ENCODE peak calls at places on chromosomes 7 and 10, in five cellular contexts. W is fibroblast of lung; K is fibroblast of mammary gland; R is endodermal cell; T is CD8-positive, alpha-beta T cell. F is an unnamed sample.

GRCh38 chr10:1545524-1545923 is 191.8 kb downstream of the ADARB2 start:
- DNase-seq in R (no peak), K (no peak), W (no peak), T (no peak), F (no peak)

GRCh38 chr10:132508497-132509443 is 28.8 kb upstream of the INPP5A start:
- DNase-seq in W (no peak), R (peak; percentile 48), T (no peak), K (no peak), F (no peak)

GRCh38 chr10:9299966-9300365 is 1245.5 kb downstream of the GATA3 start:
- DNase-seq in R (no peak), T (no peak), K (no peak), W (no peak), F (no peak)

GRCh38 chr7:8822595-8822994 is 389.2 kb downstream of the NXPH1 start:
- DNase-seq in R (no peak), K (no peak), W (no peak), T (no peak), F (no peak)

GRCh38 chr10:20995123-20995978 is 98.2 kb upstream of the NEBL start:
- DNase-seq in K (no peak), R (no peak), W (no peak), T (no peak), F (peak; percentile 31)

GRCh38 chr7:131106681-131107342 is 220.9 kb upstream of the MKLN1 start:
- DNase-seq in K (peak; percentile 71), T (peak; percentile 52), R (peak; percentile 79), W (no peak), F (peak; percentile 83)

GRCh38 chr7:139471740-139472353 is 11.6 kb downstream of the KLRG2 start:
- DNase-seq in W (peak; percentile 48), K (peak; percentile 26), T (no peak), R (no peak), F (peak; percentile 45)

GRCh38 chr10:28241766-28242399 is 61.0 kb downstream of the MPP7 start:
- DNase-seq in R (no peak), T (peak; percentile 22), K (peak; percentile 66), W (peak; percentile 77), F (peak; percentile 72)

GRCh38 chr7:44654255-44654791 is 47.9 kb downstream of the OGDH start:
- DNase-seq in W (no peak), T (no peak), K (no peak), R (peak; percentile 10), F (no peak)

GRCh38 chr10:10942441-10942840 is 75.2 kb upstream of the CELF2 start:
- DNase-seq in R (no peak), K (peak; percentile 36), T (no peak), W (no peak), F (no peak)

GRCh38 chr10:79133386-79133785 is 64.6 kb downstream of the ZMIZ1 start:
- DNase-seq in T (no peak), K (no peak), W (no peak), R (no peak), F (no peak)

GRCh38 chr10:88427024-88427423 is 156.1 kb downstream of the RNLS start:
- DNase-seq in W (no peak), R (no peak), K (no peak), T (no peak), F (no peak)

GRCh38 chr7:154841731-154842331 is 161.1 kb downstream of the PAXIP1 start:
- DNase-seq in K (no peak), W (no peak), R (peak; percentile 61), T (no peak), F (no peak)

GRCh38 chr7:154844955-154845354 is 158.0 kb downstream of the PAXIP1 start:
- DNase-seq in K (no peak), T (no peak), W (no peak), R (no peak), F (no peak)

GRCh38 chr7:154842608-154843007 is 160.3 kb downstream of the PAXIP1 start:
- DNase-seq in W (peak; percentile 23), K (no peak), T (no peak), R (no peak), F (no peak)

GRCh38 chr7:154843670-154844237 is 159.2 kb downstream of the PAXIP1 start:
- DNase-seq in R (no peak), K (no peak), T (no peak), W (no peak), F (no peak)

DNA sequence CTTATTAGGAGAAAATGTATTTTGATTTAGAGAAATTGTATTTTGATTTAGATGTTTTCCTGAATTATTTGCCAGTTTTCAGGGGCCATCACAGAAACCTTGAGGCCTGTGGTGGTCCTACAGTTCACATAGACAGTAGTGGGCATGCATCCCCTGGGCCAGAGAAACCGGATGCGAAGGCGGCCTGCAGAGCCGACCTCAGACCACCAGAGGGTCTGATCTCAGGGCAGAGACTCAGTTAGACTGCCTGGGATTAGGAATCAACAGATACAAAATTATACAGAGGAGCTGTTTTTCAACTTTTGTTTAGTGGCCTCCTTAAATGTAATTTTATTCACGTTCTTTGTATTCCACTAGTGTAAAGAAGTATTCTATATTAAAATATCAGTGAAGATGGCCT is 158.4 kb downstream of the PAXIP1 start:
- DNase-seq in K (no peak), R (peak; percentile 70), T (no peak), W (no peak), F (no peak)
- TF ChIP-seq CTCF in K (no peak), R (peak; percentile 81), T (no peak), W (no peak), F (no peak)

GRCh38 chr10:101224060-101224909 is 5.0 kb downstream of the LBX1 start:
- DNase-seq in W (no peak), T (no peak), K (no peak), R (no peak), F (no peak)

GRCh38 chr10:101226506-101226887 is 2.8 kb downstream of the LBX1 start:
- DNase-seq in K (no peak), R (no peak), T (no peak), W (no peak), F (no peak)

GRCh38 chr10:101225846-101226361 is 3.4 kb downstream of the LBX1 start:
- DNase-seq in T (no peak), W (no peak), R (peak; percentile 64), K (no peak), F (no peak)

GRCh38 chr10:101223274-101224059 is 5.8 kb downstream of the LBX1 start:
- DNase-seq in W (no peak), T (no peak), K (no peak), R (peak; percentile 78), F (no peak)

GRCh38 chr10:101224910-101225823 is 4.1 kb downstream of the LBX1 start:
- DNase-seq in W (no peak), R (peak; percentile 84), T (no peak), K (no peak), F (no peak)
- H3K4me3 ChIP-seq in W (no peak overlapping the region), R (no peak overlapping the region), T (peak overlapping the region; percentile 33), K (no peak overlapping the region), F (no peak overlapping the region)

GRCh38 chr10:107889101-107889500 is 724.6 kb upstream of the SORCS1 start:
- DNase-seq in W (no peak), K (peak; percentile 5), R (no peak), T (no peak), F (no peak)
- TF ChIP-seq CTCF in W (no peak), K (no peak), R (no peak), T (no peak), F (no peak)

GRCh38 chr7:90705391-90706066 is 109.4 kb downstream of the CDK14 start:
- DNase-seq in T (no peak), R (no peak), K (no peak), W (no peak), F (no peak)

GRCh38 chr7:90698616-90699015 is 102.5 kb downstream of the CDK14 start:
- DNase-seq in T (no peak), W (no peak), K (no peak), R (no peak), F (no peak)

GRCh38 chr7:90706067-90706716 is 110.1 kb downstream of the CDK14 start:
- DNase-seq in K (no peak), R (no peak), W (peak; percentile 60), T (no peak), F (no peak)

GRCh38 chr7:90701021-90701420 is 104.9 kb downstream of the CDK14 start:
- DNase-seq in K (no peak), R (no peak), W (no peak), T (no peak), F (no peak)

DNA sequence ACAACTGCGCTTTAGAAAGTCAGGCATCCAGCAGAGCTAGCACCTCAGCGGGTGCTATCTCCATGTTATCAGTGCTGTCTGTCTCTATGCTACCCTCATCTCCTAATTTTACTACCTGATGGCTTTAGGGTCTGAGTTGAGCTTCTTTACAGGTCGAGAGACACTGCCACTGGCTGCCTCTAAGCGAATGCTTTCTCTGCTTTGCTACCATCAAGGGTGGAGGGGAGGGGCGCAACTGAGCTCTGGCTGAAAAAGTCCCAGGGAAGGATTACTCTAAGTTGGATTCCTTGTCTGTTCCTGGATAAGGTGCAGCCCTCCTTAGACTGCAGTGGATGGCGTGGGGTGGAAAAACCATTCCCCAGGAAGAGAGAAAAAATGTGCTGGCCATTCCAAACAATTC is 105.7 kb downstream of the CDK14 start:
- DNase-seq in R (peak; percentile 85), K (no peak), T (no peak), W (no peak), F (no peak)
- H3K4me3 ChIP-seq in R (no peak overlapping the region), K (no peak overlapping the region), T (no peak overlapping the region), W (no peak overlapping the region), F (no peak overlapping the region)

DNA sequence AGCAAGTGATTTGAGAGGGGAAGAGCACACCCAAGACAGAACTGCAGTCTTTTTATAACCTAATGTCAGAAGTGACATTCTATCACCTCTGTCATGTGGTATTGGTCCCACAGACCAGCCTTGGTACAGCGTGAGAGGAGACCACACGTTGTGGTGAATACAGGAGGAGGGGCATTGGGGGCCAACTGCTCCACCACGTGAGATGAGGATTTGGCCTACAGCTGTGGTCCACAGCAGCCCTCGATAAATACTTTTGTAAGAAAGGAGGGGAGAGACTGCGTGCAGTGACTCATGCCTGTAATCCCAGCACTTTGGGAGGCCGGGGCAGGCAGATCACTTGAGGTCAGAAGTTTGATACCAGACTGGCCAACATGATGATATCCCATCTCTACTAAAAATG is 243.1 kb downstream of the FGFR2 start:
- DNase-seq in K (no peak), W (no peak), R (no peak), T (no peak), F (no peak)
- TF ChIP-seq CTCF in K (no peak), W (no peak), R (no peak), T (no peak), F (no peak)

GRCh38 chr7:35971133-35971995 is 170.5 kb downstream of the SEPTIN7 start:
- DNase-seq in W (no peak), T (no peak), K (no peak), R (no peak), F (no peak)
- H3K4me3 ChIP-seq in W (no peak overlapping the region), T (no peak overlapping the region), K (no peak overlapping the region), R (no peak overlapping the region), F (no peak overlapping the region)

DNA sequence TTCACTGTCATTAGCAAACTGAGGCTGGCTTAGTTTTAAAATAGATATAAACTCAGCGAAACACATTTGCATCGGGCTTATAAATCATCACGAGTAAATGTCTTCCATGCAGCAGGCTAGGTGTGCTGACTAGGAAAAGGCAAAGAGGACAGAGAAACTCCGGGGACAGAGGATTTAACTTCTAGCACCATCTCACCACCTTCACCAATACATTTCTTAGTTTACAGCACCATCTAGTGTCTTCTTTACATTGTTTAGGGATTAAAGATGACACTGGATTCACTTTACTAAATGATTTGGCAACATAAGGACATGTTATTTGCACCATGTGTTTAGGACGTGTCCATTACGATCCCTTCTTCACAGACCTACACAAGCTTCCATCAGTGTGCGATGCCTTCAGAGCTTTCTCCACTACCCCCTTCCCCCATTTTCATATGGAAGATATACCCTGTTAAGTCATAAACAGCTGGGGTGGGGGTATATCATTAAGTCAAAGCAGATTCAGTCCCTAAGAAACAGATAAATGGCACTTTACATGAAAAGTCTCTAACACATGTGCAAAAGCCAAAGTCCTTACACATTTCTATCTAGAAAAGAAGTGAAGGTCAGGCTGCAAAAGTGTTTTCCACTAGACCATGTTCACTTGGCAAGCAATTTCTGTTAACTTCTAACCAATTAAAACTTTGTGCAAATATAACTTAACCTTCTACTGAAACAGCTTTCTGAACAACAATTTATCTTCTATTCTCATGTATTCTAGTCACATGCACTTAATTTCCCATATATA is 103.3 kb downstream of the GRB10 start:
- DNase-seq in W (peak; percentile 72), K (peak; percentile 74), T (no peak), R (peak; percentile 36), F (peak; percentile 72)
- TF ChIP-seq CTCF in W (peak; percentile 34), K (peak; percentile 43), T (peak; percentile 68), R (peak; percentile 64), F (peak; percentile 43)

F was measured in fibroblast of pulmonary artery.